ENCODE peak calls at places on chromosomes 6 and 20, in eight cellular contexts. T is RPMI8226; W is activated naive CD4-positive, alpha-beta T cell; N is GDM1; Z is HFFc6; G is progenitor cell of endocrine pancreas; S is GM03348; V is cardiac muscle cell. I is an unnamed sample.

GRCh38 chr6:108113557-108114519 is 39.3 kb upstream of the OSTM1 start:
- DNase-seq in V (peak; percentile 59), Z (peak; percentile 50), W (no peak), S (peak; percentile 86), G (peak; percentile 20), N (peak; percentile 21), T (peak; percentile 55), I (no peak)

GRCh38 chr6:109516929-109517328 is 33.9 kb upstream of the ZBTB24 start:
- DNase-seq in N (peak; percentile 41), T (no peak), G (no peak), W (no peak), V (no peak), S (no peak), Z (no peak), I (no peak)

GRCh38 chr6:56607111-56607752 is 35.5 kb downstream of the DST start:
- DNase-seq in W (no peak), Z (no peak), G (no peak), N (no peak), V (no peak), S (no peak), T (no peak), I (no peak)

GRCh38 chr20:22566876-22567658 is 17.3 kb downstream of the FOXA2 start:
- DNase-seq in N (no peak), T (no peak), V (no peak), W (no peak), G (no peak), Z (no peak), S (no peak), I (no peak)

GRCh38 chr20:31590717-31591225 is 14.3 kb upstream of the ID1 start:
- DNase-seq in Z (no peak), N (no peak), W (no peak), G (no peak), V (no peak), S (no peak), T (no peak), I (no peak)

GRCh38 chr20:15708984-15709598 is 864.2 kb downstream of the KIF16B start:
- DNase-seq in S (no peak), Z (no peak), G (no peak), W (no peak), N (peak; percentile 3), T (peak; percentile 58), V (peak; percentile 47), I (peak; percentile 47)

GRCh38 chr6:38110407-38111025 is 291.0 kb downstream of the ZFAND3 start:
- DNase-seq in Z (no peak), G (no peak), W (no peak), V (peak; percentile 27), T (no peak), N (no peak), S (peak; percentile 20), I (no peak)

GRCh38 chr20:44172572-44172950 is 14.4 kb downstream of the JPH2 start:
- DNase-seq in G (no peak), Z (no peak), W (no peak), V (no peak), S (no peak), N (no peak), T (no peak), I (no peak)

GRCh38 chr6:150867117-150867516 is 1.6 kb downstream of the MTHFD1L start:
- DNase-seq in T (no peak), Z (no peak), W (no peak), V (no peak), N (no peak), S (no peak), G (no peak), I (no peak)

GRCh38 chr6:157779705-157780604 is 43.1 kb upstream of the SNX9 start:
- DNase-seq in N (no peak), V (no peak), G (no peak), S (peak; percentile 48), T (no peak), Z (peak; percentile 48), W (no peak), I (no peak)

GRCh38 chr6:136201735-136202134 is 48.4 kb downstream of the MTFR2 start:
- DNase-seq in W (no peak), T (no peak), V (no peak), S (no peak), Z (peak; percentile 9), N (no peak), G (no peak), I (no peak)

GRCh38 chr6:13633343-13633742 is 18.2 kb downstream of the NOL7 start:
- DNase-seq in Z (no peak), T (no peak), S (no peak), G (no peak), W (no peak), N (no peak), V (no peak), I (no peak)

GRCh38 chr6:7672066-7673062 is 53.5 kb upstream of the BMP6 start:
- DNase-seq in T (no peak), W (no peak), G (no peak), Z (no peak), N (no peak), S (no peak), V (no peak), I (no peak)

GRCh38 chr6:154615483-154616025 is 105.1 kb upstream of the CNKSR3 start:
- DNase-seq in W (no peak), S (peak; percentile 13), G (no peak), V (peak; percentile 31), T (peak; percentile 83), N (no peak), Z (no peak), I (peak; percentile 23)

GRCh38 chr6:36848658-36849441 is 9.6 kb upstream of the CPNE5 start:
- DNase-seq in N (no peak), T (no peak), Z (no peak), S (no peak), V (peak; percentile 87), W (no peak), G (peak; percentile 33), I (peak; percentile 48)

GRCh38 chr6:144834426-144835038 is 549.4 kb downstream of the UTRN start:
- DNase-seq in V (no peak), T (no peak), W (no peak), G (no peak), N (no peak), S (no peak), Z (no peak), I (no peak)

GRCh38 chr6:131039345-131039680 is 23.7 kb downstream of the EPB41L2 start:
- DNase-seq in S (no peak), W (no peak), T (no peak), Z (no peak), N (no peak), G (no peak), V (no peak), I (no peak)

GRCh38 chr6:14754636-14755513 is 491.0 kb upstream of the JARID2 start:
- DNase-seq in G (no peak), Z (no peak), N (no peak), W (no peak), T (no peak), S (no peak), V (no peak), I (no peak)

GRCh38 chr6:127547215-127547614 is 28.1 kb upstream of the MTCL3 start:
- DNase-seq in T (no peak), Z (peak; percentile 22), S (peak; percentile 4), V (peak; percentile 14), W (no peak), G (no peak), N (no peak), I (no peak)

GRCh38 chr20:35618372-35619131 is 2.9 kb downstream of the SPAG4 start:
- DNase-seq in S (peak; percentile 44), G (no peak), W (no peak), N (no peak), V (peak; percentile 23), Z (peak; percentile 6), T (peak; percentile 48), I (no peak)

I was measured in mesothelial cell of epicardium.